ENCODE peak calls at places on chromosome 21, in seven cellular contexts. One of them, this sample, is unnamed.

GRCh38 chr21:29104239-29104708 is 26.2 kb upstream of the MAP3K7CL start:
- DNase-seq in NCI-H510A treated with DMSO at 0.1 percent for 48 hours: peak
- DNase-seq in GM10248: peak
- DNase-seq in NCI-H1092: no peak
- DNase-seq in cardiac muscle cell: no peak
- DNase-seq in stimulated activated CD4-positive, alpha-beta T cell treated with anti-CD3 and anti-CD28 coated beads, Interleukin-2, amount 100 ng/mL, for 24 hours: no peak
- DNase-seq in Daoy: peak
- DNase-seq in this sample: no peak

GRCh38 chr21:34019402-34019801 is 54.0 kb upstream of the MRPS6 start:
- DNase-seq in cardiac muscle cell: no peak
- DNase-seq in NCI-H510A treated with DMSO at 0.1 percent for 48 hours: no peak
- DNase-seq in NCI-H1092: no peak
- DNase-seq in stimulated activated CD4-positive, alpha-beta T cell treated with anti-CD3 and anti-CD28 coated beads, Interleukin-2, amount 100 ng/mL, for 24 hours: no peak
- DNase-seq in GM10248: no peak
- DNase-seq in Daoy: no peak
- DNase-seq in this sample: no peak

GRCh38 chr21:18249542-18250152 is 5.0 kb downstream of the CHODL start:
- DNase-seq in Daoy: no peak
- DNase-seq in stimulated activated CD4-positive, alpha-beta T cell treated with anti-CD3 and anti-CD28 coated beads, Interleukin-2, amount 100 ng/mL, for 24 hours: no peak
- DNase-seq in NCI-H510A treated with DMSO at 0.1 percent for 48 hours: no peak
- DNase-seq in cardiac muscle cell: no peak
- DNase-seq in NCI-H1092: no peak
- DNase-seq in GM10248: no peak
- DNase-seq in this sample: peak

GRCh38 chr21:43618940-43619339 is 40.3 kb downstream of the HSF2BP start:
- DNase-seq in NCI-H1092: no peak
- DNase-seq in cardiac muscle cell: no peak
- DNase-seq in stimulated activated CD4-positive, alpha-beta T cell treated with anti-CD3 and anti-CD28 coated beads, Interleukin-2, amount 100 ng/mL, for 24 hours: no peak
- DNase-seq in GM10248: no peak
- DNase-seq in Daoy: no peak
- DNase-seq in NCI-H510A treated with DMSO at 0.1 percent for 48 hours: no peak
- DNase-seq in this sample: peak

GRCh38 chr21:15549671-15550070 is 180.1 kb upstream of the USP25 start:
- DNase-seq in stimulated activated CD4-positive, alpha-beta T cell treated with anti-CD3 and anti-CD28 coated beads, Interleukin-2, amount 100 ng/mL, for 24 hours: no peak
- DNase-seq in NCI-H1092: no peak
- DNase-seq in Daoy: no peak
- DNase-seq in GM10248: no peak
- DNase-seq in cardiac muscle cell: no peak
- DNase-seq in NCI-H510A treated with DMSO at 0.1 percent for 48 hours: no peak
- DNase-seq in this sample: peak

GRCh38 chr21:17796503-17796902 is 22.7 kb downstream of the C21orf91 start:
- DNase-seq in NCI-H1092: no peak
- DNase-seq in cardiac muscle cell: no peak
- DNase-seq in Daoy: no peak
- DNase-seq in stimulated activated CD4-positive, alpha-beta T cell treated with anti-CD3 and anti-CD28 coated beads, Interleukin-2, amount 100 ng/mL, for 24 hours: no peak
- DNase-seq in NCI-H510A treated with DMSO at 0.1 percent for 48 hours: no peak
- DNase-seq in GM10248: no peak
- DNase-seq in this sample: no peak

GRCh38 chr21:16418663-16419062 is 688.9 kb downstream of the USP25 start:
- DNase-seq in GM10248: no peak
- DNase-seq in stimulated activated CD4-positive, alpha-beta T cell treated with anti-CD3 and anti-CD28 coated beads, Interleukin-2, amount 100 ng/mL, for 24 hours: no peak
- DNase-seq in NCI-H1092: peak
- DNase-seq in Daoy: no peak
- DNase-seq in NCI-H510A treated with DMSO at 0.1 percent for 48 hours: no peak
- DNase-seq in cardiac muscle cell: no peak
- DNase-seq in this sample: no peak

GRCh38 chr21:28687571-28687970 is 305.1 kb downstream of the LTN1 start:
- DNase-seq in cardiac muscle cell: peak
- DNase-seq in GM10248: no peak
- DNase-seq in Daoy: no peak
- DNase-seq in NCI-H1092: no peak
- DNase-seq in NCI-H510A treated with DMSO at 0.1 percent for 48 hours: no peak
- DNase-seq in stimulated activated CD4-positive, alpha-beta T cell treated with anti-CD3 and anti-CD28 coated beads, Interleukin-2, amount 100 ng/mL, for 24 hours: no peak
- DNase-seq in this sample: peak

GRCh38 chr21:38144193-38144592 is 112.6 kb upstream of the KCNJ15 start:
- DNase-seq in Daoy: no peak
- DNase-seq in NCI-H1092: no peak
- DNase-seq in stimulated activated CD4-positive, alpha-beta T cell treated with anti-CD3 and anti-CD28 coated beads, Interleukin-2, amount 100 ng/mL, for 24 hours: no peak
- DNase-seq in GM10248: no peak
- DNase-seq in cardiac muscle cell: no peak
- DNase-seq in NCI-H510A treated with DMSO at 0.1 percent for 48 hours: no peak
- DNase-seq in this sample: no peak

GRCh38 chr21:42160950-42161225 is 58.1 kb upstream of the ABCG1 start:
- DNase-seq in NCI-H1092: no peak
- DNase-seq in GM10248: no peak
- DNase-seq in NCI-H510A treated with DMSO at 0.1 percent for 48 hours: no peak
- DNase-seq in stimulated activated CD4-positive, alpha-beta T cell treated with anti-CD3 and anti-CD28 coated beads, Interleukin-2, amount 100 ng/mL, for 24 hours: no peak
- DNase-seq in Daoy: no peak
- DNase-seq in cardiac muscle cell: no peak
- DNase-seq in this sample: no peak

GRCh38 chr21:43188712-43189151 is 19.9 kb downstream of the CRYAA start:
- DNase-seq in stimulated activated CD4-positive, alpha-beta T cell treated with anti-CD3 and anti-CD28 coated beads, Interleukin-2, amount 100 ng/mL, for 24 hours: peak
- DNase-seq in NCI-H510A treated with DMSO at 0.1 percent for 48 hours: no peak
- DNase-seq in NCI-H1092: peak
- DNase-seq in cardiac muscle cell: no peak
- DNase-seq in GM10248: no peak
- DNase-seq in Daoy: no peak
- DNase-seq in this sample: no peak

GRCh38 chr21:24045775-24046215 is 1561.5 kb downstream of the MRPL39 start:
- DNase-seq in NCI-H1092: peak
- DNase-seq in NCI-H510A treated with DMSO at 0.1 percent for 48 hours: no peak
- DNase-seq in GM10248: no peak
- DNase-seq in cardiac muscle cell: peak
- DNase-seq in Daoy: peak
- DNase-seq in stimulated activated CD4-positive, alpha-beta T cell treated with anti-CD3 and anti-CD28 coated beads, Interleukin-2, amount 100 ng/mL, for 24 hours: no peak
- DNase-seq in this sample: peak

GRCh38 chr21:34688145-34688544 is 19.4 kb downstream of the CLIC6 start:
- DNase-seq in stimulated activated CD4-positive, alpha-beta T cell treated with anti-CD3 and anti-CD28 coated beads, Interleukin-2, amount 100 ng/mL, for 24 hours: no peak
- DNase-seq in GM10248: no peak
- DNase-seq in Daoy: no peak
- DNase-seq in cardiac muscle cell: no peak
- DNase-seq in NCI-H510A treated with DMSO at 0.1 percent for 48 hours: no peak
- DNase-seq in NCI-H1092: no peak
- DNase-seq in this sample: no peak

GRCh38 chr21:20701235-20701634 is 297.0 kb upstream of the NCAM2 start:
- DNase-seq in Daoy: no peak
- DNase-seq in GM10248: no peak
- DNase-seq in NCI-H1092: no peak
- DNase-seq in NCI-H510A treated with DMSO at 0.1 percent for 48 hours: no peak
- DNase-seq in stimulated activated CD4-positive, alpha-beta T cell treated with anti-CD3 and anti-CD28 coated beads, Interleukin-2, amount 100 ng/mL, for 24 hours: no peak
- DNase-seq in cardiac muscle cell: no peak
- DNase-seq in this sample: no peak

GRCh38 chr21:17987328-17987727 is 168.2 kb upstream of the C21orf91 start:
- DNase-seq in NCI-H510A treated with DMSO at 0.1 percent for 48 hours: no peak
- DNase-seq in stimulated activated CD4-positive, alpha-beta T cell treated with anti-CD3 and anti-CD28 coated beads, Interleukin-2, amount 100 ng/mL, for 24 hours: no peak
- DNase-seq in Daoy: no peak
- DNase-seq in cardiac muscle cell: no peak
- DNase-seq in NCI-H1092: peak
- DNase-seq in GM10248: no peak
- DNase-seq in this sample: no peak

GRCh38 chr21:29580886-29581285 is 282.2 kb downstream of the BACH1 start:
- DNase-seq in NCI-H1092: no peak
- DNase-seq in cardiac muscle cell: no peak
- DNase-seq in GM10248: no peak
- DNase-seq in Daoy: no peak
- DNase-seq in NCI-H510A treated with DMSO at 0.1 percent for 48 hours: no peak
- DNase-seq in stimulated activated CD4-positive, alpha-beta T cell treated with anti-CD3 and anti-CD28 coated beads, Interleukin-2, amount 100 ng/mL, for 24 hours: no peak
- DNase-seq in this sample: no peak